ENCODE peak calls at places on chromosomes 7 and 10, in seven cellular contexts. D is amniotic stem cell, Z is NCI-H774, B is AG08396, G is NCI-H1105 treated with DMSO at 0.1 percent for 48 hours, M is prostate gland, P is fibroblast of the aortic adventitia. Y is an unnamed sample.

GRCh38 chr10:46330881-46331280 is 44.1 kb downstream of the ANTXRL start:
- DNase-seq in D (no peak), Z (no peak), B (no peak), G (no peak), M (no peak), P (no peak), Y (no peak)

GRCh38 chr7:112892263-112892662 is 102.1 kb upstream of the TMEM168 start:
- DNase-seq in D (no peak), Z (no peak), B (no peak), G (no peak), M (no peak), P (peak), Y (no peak)

GRCh38 chr7:101558742-101559325 is 70.3 kb downstream of the MYL10 start:
- DNase-seq in D (no peak), Z (no peak), B (peak), G (no peak), M (no peak), P (no peak), Y (no peak)

GRCh38 chr7:116859323-116859722 is 3.1 kb upstream of the CAPZA2 start:
- DNase-seq in D (no peak), Z (peak), B (peak), G (no peak), M (no peak), P (peak), Y (no peak)

GRCh38 chr7:150988230-150989226 is 2.3 kb upstream of the NOS3 start:
- DNase-seq in D (no peak), Z (peak), B (peak), G (peak), M (no peak), P (no peak), Y (peak)

GRCh38 chr10:44199267-44199666 is 185.6 kb downstream of the CXCL12 start:
- DNase-seq in D (no peak), Z (no peak), B (no peak), G (no peak), M (no peak), P (no peak), Y (no peak)

GRCh38 chr7:111639894-111640293 is 77.6 kb upstream of the IMMP2L start:
- DNase-seq in D (no peak), Z (no peak), B (peak), G (no peak), M (no peak), P (peak), Y (no peak)

GRCh38 chr10:124671486-124672075 is 72.6 kb downstream of the FAM53B start:
- DNase-seq in D (no peak), Z (no peak), B (peak), G (no peak), M (no peak), P (peak), Y (no peak)

GRCh38 chr10:34024708-34025425 is 690.4 kb upstream of the NRP1 start:
- DNase-seq in D (no peak), Z (no peak), B (no peak), G (no peak), M (no peak), P (no peak), Y (no peak)

GRCh38 chr10:34717429-34717828 is 97.7 kb downstream of the PARD3 start:
- DNase-seq in D (no peak), Z (no peak), B (no peak), G (no peak), M (no peak), P (no peak), Y (no peak)

Y was measured in SJSA1.